ENCODE peak calls at places on chromosomes 16 and 17, in six cellular contexts. I is H1, D is H9, H is IMR-90, V is neuronal stem cell, X is mesenchymal stem cell. G is an unnamed sample.

GRCh38 chr17:81419886-81420768 is 24.9 kb downstream of the BAHCC1 start:
- DNase-seq in V (no peak), H (no peak), X (peak), D (no peak), I (no peak), G (no peak)

GRCh38 chr16:52453661-52454060 is 93.3 kb downstream of the TOX3 start:
- DNase-seq in I (no peak), H (no peak), D (no peak), V (no peak), X (no peak), G (peak)

GRCh38 chr16:86495756-86496261 is 14.5 kb upstream of the FOXF1 start:
- DNase-seq in I (no peak), H (no peak), D (peak), V (no peak), X (peak), G (no peak)

GRCh38 chr17:66724581-66725341 is 110.2 kb upstream of the CACNG5 start:
- DNase-seq in I (no peak), V (no peak), H (peak), D (peak), X (peak), G (no peak)

GRCh38 chr17:78862073-78863023 is 21.7 kb upstream of the USP36 start:
- DNase-seq in V (no peak), I (no peak), D (no peak), X (peak), H (peak), G (peak)

GRCh38 chr17:35871415-35871814 is 2.7 kb upstream of the HEATR9 start:
- DNase-seq in V (no peak), I (peak), D (peak), H (no peak), X (no peak), G (no peak)

GRCh38 chr17:3551189-3551588 is 6.4 kb downstream of the TRPV3 start:
- DNase-seq in H (no peak), V (no peak), X (no peak), I (no peak), D (peak), G (no peak)

GRCh38 chr16:10611825-10612342 is 31.5 kb upstream of the EMP2 start:
- DNase-seq in H (no peak), I (no peak), V (no peak), D (no peak), X (no peak), G (no peak)

GRCh38 chr17:28057731-28058246 is 15.3 kb downstream of the NLK start:
- DNase-seq in H (peak), D (no peak), I (no peak), X (peak), V (no peak), G (peak)

GRCh38 chr17:32756696-32757095 is 120.2 kb downstream of the MYO1D start:
- DNase-seq in V (no peak), X (no peak), D (no peak), I (no peak), H (no peak), G (no peak)

GRCh38 chr17:76004750-76005262 is 4.2 kb downstream of the CDK3 start:
- DNase-seq in I (no peak), V (no peak), H (peak), X (no peak), D (no peak), G (no peak)

GRCh38 chr17:17028878-17029535 is 13.2 kb upstream of the MPRIP start:
- DNase-seq in H (no peak), X (no peak), I (no peak), V (no peak), D (peak), G (no peak)

GRCh38 chr17:72619976-72620650 is 472.4 kb downstream of the SLC39A11 start:
- DNase-seq in H (no peak), V (no peak), D (no peak), X (no peak), I (no peak), G (no peak)

GRCh38 chr17:18963126-18964017 is 11.4 kb downstream of the SLC5A10 start:
- DNase-seq in V (no peak), I (no peak), X (no peak), H (peak), D (no peak), G (no peak)

GRCh38 chr17:28773736-28774135 is 29.9 kb downstream of the TRAF4 start:
- DNase-seq in D (no peak), H (no peak), V (no peak), X (no peak), I (no peak), G (peak)

GRCh38 chr17:4950757-4951204 is at the start of gene ENO3:
- DNase-seq in D (peak), H (no peak), V (peak), I (no peak), X (no peak), G (no peak)

GRCh38 chr17:4537451-4538235 is 17.5 kb downstream of the MYBBP1A start:
- DNase-seq in I (no peak), V (no peak), D (no peak), H (no peak), X (no peak), G (no peak)

GRCh38 chr17:17722081-17722905 is 41.0 kb downstream of the RAI1 start:
- DNase-seq in H (peak), I (no peak), X (peak), V (no peak), D (peak), G (no peak)

GRCh38 chr17:39380144-39380543 is 21.3 kb downstream of the FBXL20 start:
- DNase-seq in I (no peak), H (no peak), V (no peak), D (no peak), X (no peak), G (no peak)

GRCh38 chr16:57981636-57982035 is 10.7 kb upstream of the CNGB1 start:
- DNase-seq in I (no peak), X (no peak), D (no peak), V (no peak), H (no peak), G (no peak)

GRCh38 chr16:67177743-67178699 is 5.7 kb downstream of the MATCAP1 start:
- DNase-seq in H (peak), V (no peak), D (peak), X (peak), I (peak), G (peak)

GRCh38 chr16:54546481-54546880 is 259.9 kb upstream of the IRX3 start:
- DNase-seq in H (no peak), V (no peak), I (no peak), D (no peak), X (no peak), G (no peak)

GRCh38 chr16:720507-720989 is 398 bp upstream of the ANTKMT start:
- DNase-seq in H (peak), V (no peak), D (peak), X (peak), I (no peak), G (no peak)

GRCh38 chr17:78318407-78318806 is 41.5 kb downstream of the SOCS3 start:
- DNase-seq in H (no peak), X (no peak), D (no peak), V (no peak), I (no peak), G (no peak)

GRCh38 chr17:31313982-31314787 is at the start of gene EVI2B:
- DNase-seq in H (peak), D (no peak), I (no peak), X (peak), V (no peak), G (peak)

GRCh38 chr16:49605536-49606241 is 232.1 kb downstream of the C16orf78 start:
- DNase-seq in V (no peak), H (no peak), X (no peak), I (no peak), D (peak), G (no peak)

GRCh38 chr17:72030067-72030899 is 90.5 kb upstream of the SOX9 start:
- DNase-seq in V (peak), D (peak), I (peak), X (peak), H (peak), G (no peak)

GRCh38 chr17:77107506-77108433 is 33.0 kb upstream of the SEC14L1 start:
- DNase-seq in X (peak), H (peak), V (no peak), I (no peak), D (no peak), G (no peak)

GRCh38 chr17:59716427-59716826 is 9.0 kb downstream of the VMP1 start:
- DNase-seq in I (no peak), H (no peak), X (no peak), D (no peak), V (no peak), G (no peak)

GRCh38 chr16:78249832-78250231 is 150.4 kb downstream of the WWOX start:
- DNase-seq in D (no peak), H (no peak), V (no peak), X (no peak), I (no peak), G (no peak)

GRCh38 chr16:3014971-3015370 is 2.2 kb downstream of the CLDN9 start:
- DNase-seq in D (no peak), X (no peak), V (no peak), I (no peak), H (no peak), G (no peak)

GRCh38 chr17:28953444-28954118 is 2.3 kb upstream of the PHF12 start:
- DNase-seq in I (peak), D (peak), V (peak), H (peak), X (peak), G (no peak)

GRCh38 chr17:71635187-71635586 is 485.6 kb upstream of the SOX9 start:
- DNase-seq in X (no peak), V (no peak), I (no peak), H (no peak), D (no peak), G (no peak)

GRCh38 chr17:39776267-39776666 is 38.5 kb downstream of the GRB7 start:
- DNase-seq in D (no peak), V (no peak), I (no peak), X (no peak), H (no peak), G (no peak)

GRCh38 chr17:75854111-75854748 is 905 bp downstream of the WBP2 start:
- DNase-seq in X (peak), D (peak), V (no peak), H (peak), I (no peak), G (peak)

GRCh38 chr17:77677210-77677609 is 281.3 kb upstream of the TNRC6C start:
- DNase-seq in D (no peak), V (no peak), X (no peak), H (no peak), I (no peak), G (no peak)

GRCh38 chr16:26987631-26988030 is 79.1 kb upstream of the C16orf82 start:
- DNase-seq in D (no peak), V (no peak), I (no peak), H (peak), X (peak), G (no peak)

GRCh38 chr17:60851181-60851580 is 173.5 kb downstream of the BCAS3 start:
- DNase-seq in V (no peak), D (peak), X (no peak), I (no peak), H (no peak), G (no peak)

GRCh38 chr17:1024076-1024475 is 27.1 kb downstream of the TIMM22 start:
- DNase-seq in H (no peak), D (no peak), V (no peak), I (no peak), X (no peak), G (no peak)

DNA sequence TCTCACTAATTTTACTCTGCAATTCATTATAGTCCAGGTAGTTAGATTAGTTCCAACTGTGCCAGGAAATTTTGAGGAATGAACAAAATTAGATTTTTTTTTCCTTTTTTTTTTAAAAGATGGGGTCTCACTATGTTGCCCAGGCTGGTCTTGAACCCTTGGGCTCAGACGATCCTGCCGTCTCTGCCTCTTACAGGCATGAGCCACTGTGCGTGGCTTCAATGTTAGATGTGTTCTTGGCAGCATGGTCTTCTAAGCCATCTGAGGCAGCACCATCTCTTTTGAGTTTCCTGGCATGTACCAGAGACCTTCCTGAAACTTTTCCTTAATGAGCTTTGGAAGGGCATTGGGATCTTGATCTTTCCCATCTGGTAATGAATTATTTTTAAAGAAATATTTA is 2.6 kb upstream of the AHSP start:
- DNase-seq in V (no peak), H (no peak), X (no peak), I (no peak), D (no peak), G (no peak)
- H4K91ac ChIP-seq in V (no peak), H (no peak), X (no peak), I (no peak), D (no peak), G (no peak)

GRCh38 chr16:70407811-70408274 is 31.1 kb downstream of the ST3GAL2 start:
- DNase-seq in D (no peak), I (no peak), X (no peak), H (no peak), V (no peak), G (no peak)
- H4K91ac ChIP-seq in D (no peak), I (no peak), X (peak), H (no peak), V (no peak), G (no peak)

DNA sequence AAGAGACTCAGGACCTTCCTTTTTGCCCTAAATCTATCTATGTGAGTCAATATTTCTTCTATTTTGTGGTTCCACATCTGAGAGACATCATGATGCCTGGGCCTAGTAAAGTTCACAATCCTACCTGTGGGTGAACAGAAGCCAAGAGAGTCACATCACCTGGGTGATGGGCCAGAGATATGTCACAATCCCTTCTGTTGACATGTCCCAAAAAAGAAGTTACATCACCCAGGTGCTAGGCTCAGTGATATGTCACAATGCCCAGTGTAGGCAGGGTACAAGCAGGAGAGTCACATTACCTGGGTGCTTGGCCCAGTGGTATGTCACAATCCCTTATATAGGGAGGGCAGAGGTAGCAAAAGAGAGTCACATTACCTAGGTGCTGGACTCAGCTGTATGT is 2101.9 kb downstream of the TP53TG3F start:
- DNase-seq in D (no peak), V (no peak), I (no peak), X (no peak), H (no peak), G (no peak)
- H4K91ac ChIP-seq in D (no peak), V (no peak), I (no peak), X (no peak), H (no peak), G (no peak)

GRCh38 chr16:64251742-64252141 is 870.1 kb downstream of the CDH11 start:
- DNase-seq in D (no peak), X (no peak), V (no peak), H (no peak), I (no peak), G (no peak)

GRCh38 chr16:64253114-64253513 is 868.7 kb downstream of the CDH11 start:
- DNase-seq in X (no peak), H (no peak), D (no peak), V (no peak), I (no peak), G (no peak)

GRCh38 chr16:64250866-64251265 is 871.0 kb downstream of the CDH11 start:
- DNase-seq in I (no peak), X (peak), D (no peak), H (peak), V (no peak), G (no peak)

GRCh38 chr16:64253525-64253924 is 868.3 kb downstream of the CDH11 start:
- DNase-seq in X (no peak), D (no peak), H (no peak), I (no peak), V (no peak), G (no peak)

DNA sequence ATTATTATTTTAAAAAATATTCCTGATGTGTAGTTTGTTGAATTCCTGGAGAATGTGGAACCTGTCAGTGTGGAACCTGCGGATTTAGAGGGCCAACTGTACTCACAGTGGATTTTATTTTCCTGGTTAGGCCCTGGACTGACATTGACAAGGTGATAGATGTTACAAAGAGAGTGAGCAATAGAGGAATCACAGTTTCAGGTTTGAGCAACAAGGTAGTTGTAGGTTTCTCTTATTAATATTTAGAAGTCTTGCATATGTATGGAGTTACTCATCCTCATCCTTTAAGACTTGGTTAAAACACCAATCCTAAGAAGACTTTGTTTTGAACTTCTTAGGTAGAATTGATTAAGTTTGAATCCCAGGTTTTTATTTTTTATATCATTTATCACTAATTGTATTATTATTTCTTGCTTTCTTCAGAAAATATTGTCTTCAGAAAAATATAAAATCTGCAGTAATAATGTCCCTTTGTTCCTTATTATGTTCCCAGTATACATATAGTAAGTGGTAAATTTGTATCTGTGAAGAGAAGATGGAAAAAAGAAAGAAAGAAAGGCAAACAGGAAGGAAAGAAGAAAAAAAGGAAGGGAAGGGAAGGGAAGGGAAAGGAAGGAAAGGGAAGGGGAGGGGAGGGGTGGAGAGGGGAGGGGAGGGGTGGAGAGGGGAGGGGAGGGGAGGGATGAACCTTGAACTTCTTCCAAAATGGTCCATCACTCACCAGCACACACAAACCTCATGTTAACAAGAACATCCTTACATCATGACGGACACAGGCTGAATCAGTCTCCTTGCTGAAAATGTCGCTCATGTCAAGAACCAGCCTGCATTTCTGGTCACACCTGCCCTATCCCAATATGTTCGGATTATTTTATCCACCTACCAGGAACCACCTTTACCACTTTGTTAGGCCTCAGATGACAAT is 867.2 kb downstream of the CDH11 start:
- DNase-seq in I (no peak), V (no peak), H (no peak), X (no peak), D (no peak), G (no peak)
- H4K91ac ChIP-seq in I (no peak), V (no peak), H (no peak), X (no peak), D (no peak), G (no peak)

GRCh38 chr17:82944990-82945389 is 105.2 kb upstream of the ZNF750 start:
- DNase-seq in V (no peak), D (no peak), H (no peak), X (no peak), I (no peak), G (no peak)
- H4K91ac ChIP-seq in V (no peak), D (no peak), H (no peak), X (no peak), I (no peak), G (no peak)

GRCh38 chr16:81778231-81778630 is 860 bp upstream of the PLCG2 start:
- DNase-seq in I (no peak), V (no peak), H (no peak), X (no peak), D (no peak), G (no peak)
- H4K91ac ChIP-seq in I (no peak), V (no peak), H (no peak), X (no peak), D (no peak), G (no peak)

G was measured in trophoblast cell.